ENCODE peak calls at places on chromosomes 11 and 22, in five cellular contexts. O is AG04450, M is right lobe of liver, R is fibroblast of mammary gland, Z is AG10803. V is an unnamed sample.

GRCh38 chr11:11463397-11463796 is 110.3 kb upstream of the CSNK2A3 start:
- DNase-seq in R (no peak), O (no peak), M (no peak), Z (peak; percentile 19), V (no peak)

GRCh38 chr11:17015639-17016125 is 1.5 kb upstream of the PLEKHA7 start:
- DNase-seq in M (peak; percentile 37), R (peak; percentile 42), O (peak; percentile 8), Z (peak; percentile 45), V (no peak)

GRCh38 chr11:126491092-126491491 is 135.6 kb downstream of the ST3GAL4 start:
- DNase-seq in M (no peak), Z (no peak), R (no peak), O (no peak), V (no peak)

GRCh38 chr11:114168691-114169090 is 109.2 kb downstream of the ZBTB16 start:
- DNase-seq in O (no peak), Z (no peak), R (no peak), M (no peak), V (no peak)

GRCh38 chr11:72328366-72329224 is 84.6 kb upstream of the PHOX2A start:
- DNase-seq in Z (no peak), R (peak; percentile 21), M (no peak), O (no peak), V (peak; percentile 31)

GRCh38 chr11:128603752-128604472 is 16.6 kb upstream of the ETS1 start:
- DNase-seq in O (no peak), R (no peak), M (no peak), Z (peak; percentile 12), V (no peak)

GRCh38 chr22:43849731-43850130 is 12.6 kb downstream of the SULT4A1 start:
- DNase-seq in M (no peak), R (no peak), O (no peak), Z (no peak), V (no peak)

GRCh38 chr11:11486002-11486401 is 133.0 kb upstream of the CSNK2A3 start:
- DNase-seq in M (peak; percentile 19), Z (no peak), R (no peak), O (no peak), V (no peak)

GRCh38 chr11:128757886-128758612 is 64.2 kb downstream of the FLI1 start:
- DNase-seq in M (no peak), O (no peak), R (no peak), Z (no peak), V (no peak)

GRCh38 chr11:100682247-100682969 is 4.7 kb upstream of the ARHGAP42 start:
- DNase-seq in O (no peak), R (peak; percentile 52), Z (peak; percentile 41), M (no peak), V (no peak)

GRCh38 chr11:132744771-132745170 is 787.5 kb downstream of the OPCML start:
- DNase-seq in R (no peak), Z (peak; percentile 83), O (peak; percentile 32), M (no peak), V (no peak)

GRCh38 chr11:27420722-27421572 is 51.6 kb downstream of the LGR4 start:
- DNase-seq in O (no peak), M (no peak), R (no peak), Z (peak; percentile 20), V (no peak)

GRCh38 chr22:48340191-48340590 is 1487.5 kb downstream of the BRD1 start:
- DNase-seq in Z (no peak), O (no peak), R (no peak), M (no peak), V (no peak)

GRCh38 chr11:122154227-122154626 is 38.2 kb upstream of the BLID start:
- DNase-seq in R (no peak), O (no peak), Z (no peak), M (no peak), V (no peak)

GRCh38 chr22:27984723-27985122 is 65.7 kb upstream of the PITPNB start:
- DNase-seq in M (peak; percentile 36), R (no peak), Z (no peak), O (no peak), V (no peak)

GRCh38 chr11:119816660-119817059 is 87.7 kb upstream of the NECTIN1 start:
- DNase-seq in Z (no peak), O (no peak), R (no peak), M (no peak), V (no peak)

GRCh38 chr11:7606496-7606895 is 66.8 kb downstream of the CYB5R2 start:
- DNase-seq in O (no peak), R (no peak), Z (peak; percentile 40), M (no peak), V (no peak)

GRCh38 chr11:1382429-1382828 is 7.3 kb upstream of the BRSK2 start:
- DNase-seq in R (no peak), Z (no peak), M (no peak), O (no peak), V (no peak)

DNA sequence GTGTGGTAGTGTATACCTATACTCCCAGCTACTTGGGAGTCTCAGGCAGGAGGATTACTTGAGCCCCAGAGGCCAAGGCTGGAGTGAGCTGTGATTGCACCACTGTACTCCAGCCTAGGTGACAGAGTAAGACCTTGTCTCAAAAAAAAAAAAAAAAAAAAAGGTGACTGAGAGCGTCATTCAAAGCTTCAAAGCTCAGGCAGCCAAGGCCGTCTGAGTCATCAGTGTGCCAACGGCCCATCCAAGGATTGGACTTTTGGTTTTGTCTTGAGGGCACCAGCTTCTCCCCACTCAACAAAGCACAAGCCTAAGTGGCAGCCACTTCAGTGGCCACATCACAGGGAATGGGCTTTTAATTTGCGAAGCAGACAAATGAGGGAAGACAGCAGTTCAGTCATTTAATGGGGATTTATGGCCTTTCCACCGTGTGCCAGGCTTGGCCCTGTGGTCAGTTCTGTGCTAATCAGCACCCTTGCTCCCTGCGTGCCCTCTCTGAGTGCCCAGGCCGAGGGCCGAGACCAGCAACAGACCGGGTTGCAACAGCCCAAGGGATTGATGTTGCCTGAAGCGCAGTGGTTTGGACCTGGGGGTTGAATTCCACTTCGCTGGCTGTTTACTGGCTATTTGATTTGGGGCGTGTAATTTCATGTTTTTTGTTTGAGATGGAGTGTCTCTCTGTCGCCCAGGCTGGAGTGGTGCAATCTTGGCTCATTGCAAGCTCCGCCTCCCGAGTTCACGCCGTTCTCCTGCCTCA is 30.2 kb upstream of the CRYBB3 start:
- DNase-seq in Z (no peak), R (no peak), O (no peak), M (peak; percentile 96), V (no peak)
- TF ChIP-seq CTCF in Z (no peak), R (no peak), O (no peak), M (no peak), V (no peak)

GRCh38 chr11:15800121-15800800 is 556.1 kb downstream of the SOX6 start:
- DNase-seq in O (no peak), Z (peak; percentile 76), R (peak; percentile 71), M (peak; percentile 52), V (peak; percentile 89)
- H3K4me3 ChIP-seq in O (no peak overlapping the region), Z (no peak overlapping the region), R (no peak overlapping the region), M (no peak overlapping the region), V (no peak overlapping the region)

GRCh38 chr22:38724176-38724575 is 18.4 kb downstream of the GTPBP1 start:
- DNase-seq in Z (no peak), R (no peak), O (no peak), M (no peak), V (no peak)

GRCh38 chr22:38727123-38727522 is 21.4 kb downstream of the GTPBP1 start:
- DNase-seq in R (no peak), Z (no peak), O (no peak), M (no peak), V (no peak)

GRCh38 chr22:38725900-38726655 is 20.3 kb downstream of the GTPBP1 start:
- DNase-seq in O (no peak), M (no peak), R (no peak), Z (no peak), V (no peak)

GRCh38 chr22:38727530-38728451 is 22.0 kb downstream of the GTPBP1 start:
- DNase-seq in O (no peak), R (no peak), Z (no peak), M (no peak), V (no peak)

GRCh38 chr22:38724926-38725571 is 19.3 kb downstream of the GTPBP1 start:
- DNase-seq in Z (peak; percentile 33), M (no peak), O (no peak), R (peak; percentile 58), V (no peak)
- TF ChIP-seq CTCF in Z (peak; percentile 59), M (peak; percentile 68), O (peak; percentile 57), R (peak; percentile 57), V (peak; percentile 71)

GRCh38 chr22:46561435-46561905 is 24.1 kb upstream of the CELSR1 start:
- DNase-seq in Z (no peak), M (no peak), O (no peak), R (peak; percentile 37), V (no peak)
- H3K4me3 ChIP-seq in Z (no peak overlapping the region), M (no peak overlapping the region), O (no peak overlapping the region), R (no peak overlapping the region), V (no peak overlapping the region)

DNA sequence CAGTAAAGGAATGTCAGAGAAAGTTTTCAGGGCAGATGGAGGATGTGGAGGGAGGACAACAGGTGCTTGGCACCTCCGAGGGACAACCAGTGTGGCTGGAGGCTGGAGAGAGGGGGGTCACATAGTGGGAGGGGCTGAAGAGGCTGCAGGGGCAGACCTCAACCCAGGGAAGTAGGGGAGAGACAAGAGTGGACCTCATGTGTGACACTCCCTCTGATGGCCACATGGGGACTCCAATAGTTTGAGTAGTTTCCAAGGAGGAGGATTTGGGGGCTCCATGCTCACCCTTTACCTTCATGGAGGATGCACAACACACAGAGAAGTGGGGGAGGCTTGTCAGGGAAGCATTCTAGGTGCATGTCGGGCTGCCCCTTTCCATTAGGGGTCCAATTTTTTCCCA is 35.1 kb upstream of the ASPHD2 start:
- DNase-seq in M (no peak), R (no peak), Z (no peak), O (no peak), V (no peak)
- TF ChIP-seq CTCF in M (no peak), R (peak; percentile 9), Z (no peak), O (peak; percentile 4), V (peak; percentile 21)

V was measured in astrocyte of the cerebellum.